ENCODE peak calls at places on chromosomes 3 and 15, in ten cellular contexts. Y is HCEC 1CT; N is lung; L is EH; Z is esophagus muscularis mucosa; G is brain microvascular endothelial cell; H is activated CD8-positive, alpha-beta memory T cell treated with anti-CD3 and anti-CD28 coated beads, Interleukin-2, amount 50 U/mL, for 4 hours; U is NCI-H774; O is activated naive CD8-positive, alpha-beta T cell treated with anti-CD3 and anti-CD28 coated beads, Interleukin-2, amount 50 U/mL, for 16 hours; W is stimulated activated CD4-positive, alpha-beta T cell treated with anti-CD3 and anti-CD28 coated beads, TNF-alpha, amount 100 ng/mL, for 4 hours. R is an unnamed sample.

GRCh38 chr3:114627760-114628159 is 333.9 kb downstream of the TIGIT start:
- DNase-seq in Y (peak), N (no peak), L (peak), Z (no peak), G (no peak), H (no peak), U (no peak), O (no peak), W (no peak), R (peak)

GRCh38 chr3:96831175-96831574 is 16.8 kb downstream of the EPHA6 start:
- DNase-seq in Y (no peak), N (no peak), L (no peak), Z (no peak), G (no peak), H (no peak), U (no peak), O (no peak), W (no peak), R (no peak)

GRCh38 chr3:164918915-164919314 is 159.4 kb downstream of the SI start:
- DNase-seq in Y (no peak), N (no peak), L (no peak), Z (no peak), G (no peak), H (no peak), U (no peak), O (no peak), W (no peak), R (no peak)

GRCh38 chr3:166114448-166114847 is 277.2 kb upstream of the BCHE start:
- DNase-seq in Y (no peak), N (no peak), L (no peak), Z (no peak), G (no peak), H (no peak), U (no peak), O (no peak), W (no peak), R (no peak)

GRCh38 chr15:40162552-40162951 is 1.7 kb downstream of the BUB1B start:
- DNase-seq in Y (no peak), N (no peak), L (no peak), Z (no peak), G (no peak), H (no peak), U (no peak), O (no peak), W (no peak), R (no peak)

GRCh38 chr3:144358191-144358590 is 386.6 kb downstream of the DIPK2A start:
- DNase-seq in Y (no peak), N (no peak), L (no peak), Z (no peak), G (no peak), H (no peak), U (no peak), O (no peak), W (no peak), R (no peak)

GRCh38 chr3:185797108-185797881 is 27.5 kb downstream of the IGF2BP2 start:
- DNase-seq in Y (no peak), N (no peak), L (no peak), Z (no peak), G (no peak), H (no peak), U (no peak), O (no peak), W (no peak), R (no peak)

GRCh38 chr15:49720221-49720620 is 99.4 kb downstream of the DTWD1 start:
- DNase-seq in Y (no peak), N (no peak), L (no peak), Z (no peak), G (no peak), H (no peak), U (no peak), O (no peak), W (no peak), R (no peak)

GRCh38 chr15:28897861-28898608 is 12.3 kb downstream of the APBA2 start:
- DNase-seq in Y (no peak), N (no peak), L (no peak), Z (no peak), G (no peak), H (no peak), U (no peak), O (no peak), W (no peak), R (no peak)

GRCh38 chr3:72338942-72339749 is 509.1 kb downstream of the SHQ1 start:
- DNase-seq in Y (peak), N (peak), L (peak), Z (no peak), G (peak), H (peak), U (no peak), O (peak), W (no peak), R (peak)

GRCh38 chr3:156522673-156523072 is 32.2 kb downstream of the SSR3 start:
- DNase-seq in Y (no peak), N (no peak), L (no peak), Z (no peak), G (no peak), H (no peak), U (no peak), O (no peak), W (no peak), R (no peak)

GRCh38 chr15:23687143-23687470 is at the start of gene NDN:
- DNase-seq in Y (no peak), N (peak), L (peak), Z (no peak), G (no peak), H (no peak), U (no peak), O (no peak), W (no peak), R (no peak)

R was measured in right atrium auricular region.